ENCODE peak calls at places on chromosomes 1 and 21, in five cellular contexts. I is breast epithelium, R is mammary epithelial cell, Q is esophagus squamous epithelium, G is left ventricle myocardium inferior. W is an unnamed sample. For H3K36me3, the result is how much of the 10 kb centered on the place peaks cover.

GRCh38 chr1:160951443-160952128 is 3.0 kb downstream of the ITLN2 start:
- DNase-seq in I (no peak), R (peak), Q (no peak), G (peak), W (no peak)

GRCh38 chr1:161985301-161985825 is 38.3 kb downstream of the OLFML2B start:
- DNase-seq in I (no peak), R (no peak), Q (no peak), G (no peak), W (no peak)

GRCh38 chr1:70334436-70334835 is 20.1 kb downstream of the ANKRD13C start:
- DNase-seq in I (no peak), R (no peak), Q (no peak), G (no peak), W (no peak)

GRCh38 chr1:10765734-10766478 is 30.5 kb downstream of the CASZ1 start:
- DNase-seq in I (no peak), R (peak), Q (no peak), G (no peak), W (no peak)

GRCh38 chr21:21029159-21029558 is 30.9 kb downstream of the NCAM2 start:
- DNase-seq in I (no peak), R (no peak), Q (no peak), G (no peak), W (no peak)

GRCh38 chr1:8496473-8496872 is 178.6 kb downstream of the SLC45A1 start:
- DNase-seq in I (no peak), R (no peak), Q (no peak), G (no peak), W (no peak)

GRCh38 chr1:180586671-180587155 is 27.9 kb downstream of the OVAAL start:
- DNase-seq in I (no peak), R (peak), Q (no peak), G (no peak), W (no peak)

GRCh38 chr1:154342836-154343472 is 17.6 kb downstream of the ATP8B2 start:
- DNase-seq in I (no peak), R (no peak), Q (no peak), G (no peak), W (no peak)

GRCh38 chr21:46471514-46471913 is 12.8 kb downstream of the DIP2A start:
- DNase-seq in I (no peak), R (no peak), Q (no peak), G (no peak), W (no peak)

GRCh38 chr21:38342734-38343133 is 85.9 kb downstream of the KCNJ15 start:
- DNase-seq in I (no peak), R (no peak), Q (no peak), G (no peak), W (no peak)

GRCh38 chr1:109573785-109574184 is 25.4 kb downstream of the GNAI3 start:
- DNase-seq in I (no peak), R (no peak), Q (no peak), G (no peak), W (no peak)

GRCh38 chr1:158819461-158820443 is 11.4 kb upstream of the MNDA start:
- DNase-seq in I (no peak), R (no peak), Q (no peak), G (no peak), W (no peak)

GRCh38 chr1:211478801-211479619 is 13.0 kb downstream of the RD3 start:
- DNase-seq in I (no peak), R (no peak), Q (no peak), G (no peak), W (no peak)

GRCh38 chr1:182869241-182869666 is 30.1 kb downstream of the DHX9 start:
- DNase-seq in I (no peak), R (no peak), Q (no peak), G (no peak), W (no peak)

GRCh38 chr1:29793101-29793546 is 556.8 kb downstream of the PTPRU start:
- DNase-seq in I (peak), R (peak), Q (peak), G (peak), W (peak)

GRCh38 chr1:30273021-30273325 is 450.4 kb downstream of the MATN1 start:
- DNase-seq in I (no peak), R (no peak), Q (no peak), G (no peak), W (no peak)

GRCh38 chr1:20410555-20410954 is 75.5 kb downstream of the CAMK2N1 start:
- DNase-seq in I (no peak), R (no peak), Q (no peak), G (no peak), W (no peak)

GRCh38 chr1:36136535-36136934 is 11.5 kb upstream of the COL8A2 start:
- DNase-seq in I (no peak), R (peak), Q (no peak), G (no peak), W (peak)

GRCh38 chr1:199173356-199173755 is 534.5 kb downstream of the PTPRC start:
- DNase-seq in I (no peak), R (peak), Q (no peak), G (no peak), W (no peak)

GRCh38 chr1:145879775-145880174 is 5.9 kb downstream of the ANKRD35 start:
- DNase-seq in I (no peak), R (no peak), Q (no peak), G (no peak), W (no peak)

GRCh38 chr1:41041866-41042265 is 20.3 kb upstream of the SLFNL1 start:
- DNase-seq in I (no peak), R (no peak), Q (no peak), G (no peak), W (no peak)

GRCh38 chr1:214568328-214568727 is 16.9 kb upstream of the PTPN14 start:
- DNase-seq in I (no peak), R (no peak), Q (no peak), G (no peak), W (no peak)

GRCh38 chr1:43382027-43382771 is 7.4 kb downstream of the MED8 start:
- DNase-seq in I (no peak), R (no peak), Q (no peak), G (no peak), W (no peak)

GRCh38 chr1:213066363-213066762 is 15.3 kb downstream of the RPS6KC1 start:
- DNase-seq in I (no peak), R (no peak), Q (no peak), G (no peak), W (no peak)

GRCh38 chr1:200916681-200917080 is 22.0 kb downstream of the INAVA start:
- DNase-seq in I (no peak), R (no peak), Q (no peak), G (no peak), W (no peak)

GRCh38 chr1:24415910-24416665 is 486 bp downstream of the NIPAL3 start:
- DNase-seq in I (no peak), R (peak), Q (no peak), G (no peak), W (no peak)

GRCh38 chr1:181013144-181013543 is 9.5 kb downstream of the STX6 start:
- DNase-seq in I (no peak), R (no peak), Q (no peak), G (no peak), W (no peak)

GRCh38 chr1:59276317-59276914 is 20.5 kb upstream of the FGGY start:
- DNase-seq in I (no peak), R (no peak), Q (no peak), G (no peak), W (no peak)

GRCh38 chr1:244113532-244114320 is 62.6 kb downstream of the ZBTB18 start:
- DNase-seq in I (no peak), R (no peak), Q (no peak), G (no peak), W (no peak)

GRCh38 chr1:14404847-14405246 is 193.6 kb upstream of the KAZN start:
- DNase-seq in I (no peak), R (no peak), Q (no peak), G (no peak), W (no peak)

GRCh38 chr1:235297579-235297978 is 30.4 kb downstream of the ARID4B start:
- DNase-seq in I (no peak), R (peak), Q (no peak), G (no peak), W (no peak)

GRCh38 chr1:40784141-40784770 is 669 bp downstream of the KCNQ4 start:
- DNase-seq in I (no peak), R (no peak), Q (no peak), G (no peak), W (no peak)

GRCh38 chr1:63454269-63454668 is 68.8 kb downstream of the ITGB3BP start:
- DNase-seq in I (no peak), R (no peak), Q (no peak), G (no peak), W (no peak)

GRCh38 chr1:198169704-198170103 is 12.9 kb downstream of the NEK7 start:
- DNase-seq in I (no peak), R (peak), Q (no peak), G (no peak), W (no peak)

GRCh38 chr1:179061360-179062282 is 20.2 kb upstream of the TOR3A start:
- DNase-seq in I (no peak), R (no peak), Q (no peak), G (no peak), W (no peak)

GRCh38 chr1:179055930-179056329 is 25.9 kb upstream of the TOR3A start:
- DNase-seq in I (no peak), R (peak), Q (no peak), G (no peak), W (no peak)

GRCh38 chr1:179053486-179053885 is 27.8 kb downstream of the FAM20B start:
- DNase-seq in I (no peak), R (no peak), Q (no peak), G (no peak), W (no peak)

GRCh38 chr1:179058343-179059184 is 23.3 kb upstream of the TOR3A start:
- DNase-seq in I (no peak), R (no peak), Q (no peak), G (no peak), W (no peak)

DNA sequence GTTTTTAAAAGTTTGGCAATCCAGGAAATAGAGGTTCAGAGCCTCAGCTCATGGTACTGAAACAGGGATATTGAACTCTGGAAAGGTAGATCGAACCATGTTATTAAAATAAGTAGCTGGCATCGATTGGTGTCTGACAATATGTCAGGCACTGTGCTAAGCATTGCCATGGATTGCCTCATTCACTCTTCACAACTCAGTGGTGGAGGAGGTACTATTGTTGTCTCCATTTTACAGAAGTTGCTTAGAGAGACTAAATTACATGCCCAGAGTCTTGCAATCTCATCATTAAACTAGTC is 22.7 kb upstream of the TOR3A start:
- DNase-seq in I (no peak), R (no peak), Q (no peak), G (no peak), W (no peak)
- H3K27ac ChIP-seq in I (no peak), R (peak), Q (no peak), G (no peak), W (no peak)

DNA sequence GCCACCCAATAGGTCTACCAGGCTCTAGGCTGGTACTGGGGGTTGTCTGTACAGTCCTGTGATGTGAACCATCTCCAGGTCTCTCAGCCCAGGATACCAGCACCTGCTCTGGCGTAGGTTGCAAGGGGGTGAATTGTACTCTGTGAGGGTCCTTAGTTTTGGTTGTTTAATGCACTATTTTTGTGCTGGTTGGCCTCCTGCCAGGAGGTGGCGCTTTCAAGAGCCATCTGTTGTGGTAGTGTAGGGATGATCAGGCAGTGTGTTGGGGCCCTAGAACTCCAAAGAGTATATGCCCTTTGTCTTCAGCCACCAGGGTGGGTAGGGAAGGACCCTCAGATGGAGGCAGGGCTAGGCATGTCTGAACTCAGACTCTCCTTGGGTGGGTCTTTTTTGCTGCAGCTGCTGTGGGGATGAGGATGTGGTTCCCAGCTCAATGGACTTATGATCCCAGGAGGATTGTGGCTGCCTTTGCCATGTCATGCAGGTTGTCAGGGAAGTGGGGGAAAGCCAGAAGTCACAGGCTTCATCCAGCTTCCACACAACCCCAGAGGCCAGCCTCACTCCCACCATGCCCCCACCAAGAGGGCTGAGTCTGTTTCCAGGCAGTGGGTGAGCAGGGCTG is 301.8 kb upstream of the CHRM3 start:
- DNase-seq in I (no peak), R (no peak), Q (no peak), G (no peak), W (no peak)
- TF ChIP-seq CTCF in I (no peak), R (no peak), Q (no peak), G (no peak), W (no peak)

GRCh38 chr21:26943916-26944315 is 23.0 kb downstream of the ADAMTS5 start:
- DNase-seq in I (no peak), R (no peak), Q (no peak), G (no peak), W (no peak)
- H3K36me3 ChIP-seq in I (under half), R (under half), Q (under half), G (under half), W (under half)

GRCh38 chr1:230109066-230109465 is 42.0 kb downstream of the GALNT2 start:
- DNase-seq in I (no peak), R (no peak), Q (no peak), G (no peak), W (no peak)

GRCh38 chr1:230109871-230110667 is 43.0 kb downstream of the GALNT2 start:
- DNase-seq in I (no peak), R (no peak), Q (no peak), G (no peak), W (no peak)

GRCh38 chr1:230110971-230111370 is 43.9 kb downstream of the GALNT2 start:
- DNase-seq in I (no peak), R (no peak), Q (no peak), G (no peak), W (no peak)

GRCh38 chr1:230107941-230108340 is 40.9 kb downstream of the GALNT2 start:
- DNase-seq in I (no peak), R (no peak), Q (no peak), G (no peak), W (no peak)

GRCh38 chr1:230108580-230108979 is 41.5 kb downstream of the GALNT2 start:
- DNase-seq in I (no peak), R (no peak), Q (no peak), G (no peak), W (no peak)
- H3K27ac ChIP-seq in I (no peak), R (no peak), Q (no peak), G (no peak), W (no peak)

GRCh38 chr1:46411601-46412341 is 17.7 kb downstream of the FAAH start:
- DNase-seq in I (no peak), R (no peak), Q (no peak), G (no peak), W (no peak)

GRCh38 chr1:46412853-46413595 is 18.9 kb downstream of the FAAH start:
- DNase-seq in I (no peak), R (no peak), Q (no peak), G (no peak), W (no peak)

GRCh38 chr1:46411010-46411405 is 16.9 kb downstream of the FAAH start:
- DNase-seq in I (no peak), R (no peak), Q (no peak), G (no peak), W (no peak)

GRCh38 chr1:46415514-46415913 is 21.4 kb downstream of the FAAH start:
- DNase-seq in I (no peak), R (no peak), Q (no peak), G (no peak), W (no peak)

DNA sequence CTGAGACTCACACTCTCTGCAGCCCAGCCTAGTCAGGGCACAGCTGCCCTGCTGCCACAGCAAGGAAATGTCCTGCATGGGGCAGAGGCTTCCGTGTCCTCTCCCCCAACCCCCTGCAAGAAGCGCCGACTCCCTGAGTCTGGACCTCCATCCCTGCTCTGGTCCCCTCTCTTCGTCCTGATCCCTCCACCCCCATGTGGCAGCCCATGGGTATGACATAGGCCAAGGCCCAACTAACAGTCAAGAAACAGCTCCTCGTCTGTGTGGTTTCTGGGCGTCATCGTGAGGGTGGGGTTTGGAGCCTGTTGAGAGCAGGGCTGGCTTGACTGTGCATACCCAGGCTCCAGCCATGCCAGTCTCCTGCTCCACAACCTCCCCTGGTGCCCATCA is 19.5 kb downstream of the FAAH start:
- DNase-seq in I (no peak), R (no peak), Q (no peak), G (no peak), W (no peak)
- TF ChIP-seq CTCF in I (no peak), R (peak), Q (no peak), G (peak), W (no peak)

GRCh38 chr1:113861641-113862040 is 9.9 kb downstream of the PTPN22 start:
- DNase-seq in I (no peak), R (no peak), Q (no peak), G (no peak), W (no peak)

GRCh38 chr1:113858418-113858817 is 13.1 kb downstream of the PTPN22 start:
- DNase-seq in I (no peak), R (no peak), Q (no peak), G (no peak), W (no peak)

GRCh38 chr1:113860891-113861290 is 10.6 kb downstream of the PTPN22 start:
- DNase-seq in I (no peak), R (peak), Q (no peak), G (no peak), W (no peak)

GRCh38 chr1:113859478-113860175 is 11.9 kb downstream of the PTPN22 start:
- DNase-seq in I (no peak), R (no peak), Q (no peak), G (no peak), W (no peak)

GRCh38 chr1:113858982-113859381 is 12.5 kb downstream of the PTPN22 start:
- DNase-seq in I (no peak), R (no peak), Q (no peak), G (no peak), W (no peak)
- H3K36me3 ChIP-seq in I (under half), R (under half), Q (under half), G (under half), W (under half)

GRCh38 chr1:170664283-170664827 is 424 bp downstream of the PRRX1 start:
- DNase-seq in I (no peak), R (peak), Q (no peak), G (peak), W (no peak)
- H3K27ac ChIP-seq in I (peak), R (no peak), Q (peak), G (peak), W (peak)

W was measured in thoracic aorta.